ENCODE peak calls at places on chromosomes 2 and 18, in seven cellular contexts. Z is HepG2, U is AG10803, V is cardiac muscle cell, I is cardiac fibroblast, R is MM.1S, G is tibial artery. N is an unnamed sample.

GRCh38 chr2:102806250-102806837 is 44.5 kb downstream of the TMEM182 start:
- DNase-seq in Z (peak; percentile 73), U (peak; percentile 66), V (peak; percentile 82), I (peak; percentile 78), R (peak; percentile 18), G (peak; percentile 74), N (peak; percentile 70)

GRCh38 chr18:54647176-54647575 is 56.1 kb downstream of the DYNAP start:
- DNase-seq in Z (peak; percentile 37), U (no peak), V (peak; percentile 51), I (peak; percentile 47), R (peak; percentile 37), G (no peak), N (peak; percentile 18)

GRCh38 chr18:76450912-76451421 is 44.1 kb downstream of the ZNF516 start:
- DNase-seq in Z (no peak), U (peak; percentile 71), V (peak; percentile 75), I (peak; percentile 80), R (no peak), G (peak; percentile 64), N (peak; percentile 54)

GRCh38 chr18:79796531-79797390 is 977 bp upstream of the KCNG2 start:
- DNase-seq in Z (no peak), U (peak; percentile 35), V (peak; percentile 73), I (peak; percentile 59), R (no peak), G (no peak), N (no peak)

GRCh38 chr2:236965841-236966096 is 119.9 kb upstream of the COPS8 start:
- DNase-seq in Z (no peak), U (no peak), V (no peak), I (no peak), R (no peak), G (no peak), N (no peak)

GRCh38 chr2:132669854-132670103 is 226 bp downstream of the LYPD1 start:
- DNase-seq in Z (no peak), U (no peak), V (no peak), I (peak; percentile 17), R (no peak), G (no peak), N (no peak)

GRCh38 chr2:18915227-18915626 is 325.9 kb upstream of the NT5C1B start:
- DNase-seq in Z (no peak), U (no peak), V (no peak), I (no peak), R (no peak), G (no peak), N (no peak)

GRCh38 chr2:174615951-174616436 is 18.4 kb upstream of the WIPF1 start:
- DNase-seq in Z (no peak), U (peak; percentile 73), V (peak; percentile 67), I (peak; percentile 96), R (peak; percentile 36), G (peak; percentile 54), N (no peak)

GRCh38 chr2:227642691-227643090 is 23.9 kb upstream of the SCYGR5 start:
- DNase-seq in Z (peak; percentile 45), U (no peak), V (peak; percentile 91), I (no peak), R (no peak), G (no peak), N (no peak)

GRCh38 chr18:58087928-58088722 is 44.1 kb downstream of the NEDD4L start:
- DNase-seq in Z (no peak), U (no peak), V (no peak), I (peak; percentile 12), R (no peak), G (no peak), N (no peak)

GRCh38 chr2:17035010-17035409 is 369.4 kb upstream of the CYRIA start:
- DNase-seq in Z (no peak), U (peak; percentile 25), V (no peak), I (peak; percentile 33), R (no peak), G (no peak), N (no peak)

GRCh38 chr2:54955358-54955673 is 94.9 kb downstream of the RTN4 start:
- DNase-seq in Z (no peak), U (no peak), V (no peak), I (no peak), R (no peak), G (no peak), N (no peak)

GRCh38 chr2:78993518-78994148 is 31.9 kb upstream of the REG3G start:
- DNase-seq in Z (no peak), U (no peak), V (no peak), I (no peak), R (no peak), G (no peak), N (no peak)

GRCh38 chr2:128442053-128442751 is 123.5 kb upstream of the HS6ST1 start:
- DNase-seq in Z (peak; percentile 57), U (no peak), V (no peak), I (no peak), R (no peak), G (peak; percentile 19), N (no peak)

GRCh38 chr2:224711859-224712258 is 4.3 kb downstream of the CCDC195 start:
- DNase-seq in Z (no peak), U (no peak), V (no peak), I (no peak), R (no peak), G (no peak), N (no peak)

GRCh38 chr2:238158018-238158806 is 558 bp upstream of the ERFE start:
- DNase-seq in Z (no peak), U (no peak), V (no peak), I (no peak), R (no peak), G (no peak), N (no peak)

GRCh38 chr2:195898505-195898904 is 170.1 kb downstream of the DNAH7 start:
- DNase-seq in Z (peak; percentile 4), U (peak; percentile 99), V (peak; percentile 97), I (peak; percentile 96), R (no peak), G (peak; percentile 52), N (no peak)

GRCh38 chr2:110674620-110675555 is 3.0 kb downstream of the BUB1 start:
- DNase-seq in Z (no peak), U (peak; percentile 30), V (peak; percentile 77), I (peak; percentile 62), R (peak; percentile 95), G (no peak), N (peak; percentile 76)

GRCh38 chr2:57207191-57207590 is 839.4 kb upstream of the VRK2 start:
- DNase-seq in Z (no peak), U (no peak), V (no peak), I (peak; percentile 15), R (no peak), G (no peak), N (no peak)

DNA sequence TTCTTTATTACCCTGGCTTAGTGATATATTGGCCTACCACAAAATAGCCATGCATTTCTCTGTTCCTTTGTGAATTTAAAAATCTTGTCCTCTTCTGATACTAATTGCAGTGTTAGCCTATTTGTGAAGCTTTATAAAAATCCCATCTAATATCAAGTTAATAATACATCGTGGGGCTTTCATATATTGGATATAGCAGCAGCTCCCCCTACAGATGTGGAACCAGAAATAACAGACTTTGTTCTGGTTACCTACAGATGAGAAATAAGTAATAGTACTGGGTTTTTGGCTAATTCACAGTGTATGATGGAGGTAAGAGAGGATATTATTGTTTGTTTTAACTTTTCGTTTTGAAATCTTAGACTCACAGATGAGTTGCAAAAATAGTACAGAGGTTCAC is 1661.7 kb upstream of the PIK3C3 start:
- DNase-seq in Z (no peak), U (no peak), V (peak; percentile 9), I (peak; percentile 13), R (no peak), G (no peak), N (no peak)
- TF ChIP-seq CTCF in Z (no peak), U (no peak), V (peak; percentile 27), I (peak; percentile 17), R (no peak), G (no peak), N (no peak)

GRCh38 chr18:38790303-38790702 is 1224.7 kb upstream of the CELF4 start:
- DNase-seq in Z (peak; percentile 2), U (no peak), V (no peak), I (no peak), R (peak; percentile 16), G (no peak), N (no peak)
- TF ChIP-seq CTCF in Z (peak; percentile 36), U (no peak), V (no peak), I (no peak), R (peak; percentile 27), G (no peak), N (peak; percentile 4)

GRCh38 chr2:121902171-121902591 is 146.7 kb downstream of the TSN start:
- DNase-seq in Z (no peak), U (peak; percentile 57), V (peak; percentile 78), I (peak; percentile 83), R (no peak), G (no peak), N (peak; percentile 59)
- TF ChIP-seq CTCF in Z (peak; percentile 30), U (peak; percentile 43), V (peak; percentile 34), I (peak; percentile 38), R (no peak), G (peak; percentile 11), N (peak; percentile 28)

DNA sequence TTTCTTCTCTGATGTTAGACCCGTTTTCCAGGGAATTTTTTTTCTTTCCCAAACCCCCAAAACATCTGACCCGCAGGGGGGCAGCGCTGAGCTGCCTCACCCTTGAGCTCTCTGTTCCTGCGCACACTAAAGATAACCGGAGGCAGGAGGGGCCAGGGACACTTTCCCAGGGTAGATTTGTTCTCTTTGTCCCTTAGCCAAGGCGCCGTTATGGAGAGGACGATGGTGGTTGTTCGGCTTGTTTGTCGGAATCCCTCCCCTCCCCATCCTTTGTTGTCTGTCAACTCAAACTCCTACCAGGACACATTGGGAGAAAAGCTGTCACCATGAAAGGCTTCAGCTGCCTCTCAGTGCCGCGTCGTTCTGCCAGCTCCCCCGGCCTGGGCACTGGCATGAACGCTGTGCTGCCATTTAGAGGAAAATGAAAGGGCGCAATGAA is 62.3 kb downstream of the RND3 start:
- DNase-seq in Z (no peak), U (no peak), V (peak; percentile 40), I (peak; percentile 24), R (no peak), G (no peak), N (no peak)
- TF ChIP-seq CTCF in Z (no peak), U (no peak), V (peak; percentile 47), I (peak; percentile 41), R (no peak), G (peak; percentile 6), N (no peak)

DNA sequence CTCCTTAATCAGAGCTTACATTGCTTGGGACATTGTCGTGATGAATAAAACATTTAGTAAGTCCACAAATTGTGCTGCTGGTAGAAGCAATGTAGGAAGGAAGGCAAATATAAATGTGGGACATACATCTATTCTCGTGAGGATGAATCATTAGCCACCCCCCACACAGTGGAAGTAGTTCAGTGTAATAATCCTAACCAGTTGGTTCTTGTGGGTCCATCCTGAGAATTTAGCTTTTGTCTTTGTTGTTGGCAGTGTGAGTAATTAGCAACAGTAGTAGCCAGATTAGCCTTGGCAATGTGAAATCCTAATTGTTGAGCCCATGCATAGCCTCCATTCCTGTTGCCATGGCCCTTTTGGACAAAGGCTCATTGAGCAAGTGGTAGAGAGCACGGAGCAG is 532.1 kb downstream of the FBXO15 start:
- DNase-seq in Z (no peak), U (no peak), V (no peak), I (peak; percentile 9), R (no peak), G (no peak), N (no peak)
- TF ChIP-seq CTCF in Z (no peak), U (no peak), V (no peak), I (no peak), R (no peak), G (no peak), N (no peak)

DNA sequence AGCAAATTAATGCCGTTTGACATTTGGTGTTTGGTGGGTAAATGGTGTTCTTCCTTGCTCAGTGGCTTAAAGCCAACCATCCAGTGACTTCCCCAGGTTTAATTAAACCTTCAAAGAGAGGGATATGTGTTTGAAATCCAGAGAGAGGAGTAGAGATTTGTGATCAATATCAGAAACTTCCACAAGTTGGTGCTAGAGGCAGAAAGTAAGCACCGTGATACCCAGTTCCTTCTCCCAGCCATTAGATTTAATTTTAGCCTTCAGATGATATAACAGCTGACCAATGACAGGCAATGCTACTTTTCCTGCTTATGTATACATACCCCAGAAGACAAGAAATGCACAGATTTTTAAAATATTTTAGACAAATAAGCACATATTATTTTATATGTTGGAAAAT is 398.5 kb downstream of the CDH2 start:
- DNase-seq in Z (no peak), U (peak; percentile 17), V (peak; percentile 48), I (peak; percentile 52), R (no peak), G (no peak), N (no peak)
- TF ChIP-seq CTCF in Z (peak; percentile 17), U (peak; percentile 62), V (peak; percentile 56), I (peak; percentile 59), R (peak; percentile 28), G (no peak), N (peak; percentile 0)